ENCODE peak calls at places on chromosomes 1 and 21, in four cellular contexts. One of them, this sample, is unnamed.

GRCh38 chr1:190353538-190354101 is 124.0 kb downstream of the BRINP3 start:
- DNase-seq in NB4: no peak
- DNase-seq in choroid plexus epithelial cell: no peak
- DNase-seq in colonic mucosa: no peak
- DNase-seq in this sample: no peak

GRCh38 chr1:75426688-75427087 is 184.2 kb downstream of the SLC44A5 start:
- DNase-seq in NB4: no peak
- DNase-seq in choroid plexus epithelial cell: no peak
- DNase-seq in colonic mucosa: no peak
- DNase-seq in this sample: no peak

GRCh38 chr1:222817529-222817928 is 2.7 kb downstream of the DISP1 start:
- DNase-seq in NB4: peak
- DNase-seq in choroid plexus epithelial cell: peak
- DNase-seq in colonic mucosa: no peak
- DNase-seq in this sample: peak

GRCh38 chr1:159429074-159429861 is 2.7 kb upstream of the OR10J4 start:
- DNase-seq in NB4: no peak
- DNase-seq in choroid plexus epithelial cell: peak
- DNase-seq in colonic mucosa: no peak
- DNase-seq in this sample: peak

GRCh38 chr1:9558271-9558945 is 19.1 kb downstream of the SLC25A33 start:
- DNase-seq in NB4: no peak
- DNase-seq in choroid plexus epithelial cell: no peak
- DNase-seq in colonic mucosa: no peak
- DNase-seq in this sample: no peak

GRCh38 chr1:35929730-35930592 is 944 bp upstream of the AGO3 start:
- DNase-seq in NB4: peak
- DNase-seq in choroid plexus epithelial cell: peak
- DNase-seq in colonic mucosa: peak
- DNase-seq in this sample: peak

GRCh38 chr1:184315254-184315653 is 71.6 kb upstream of the C1orf21 start:
- DNase-seq in NB4: no peak
- DNase-seq in choroid plexus epithelial cell: peak
- DNase-seq in colonic mucosa: no peak
- DNase-seq in this sample: no peak

GRCh38 chr1:115654125-115654524 is 12.4 kb downstream of the VANGL1 start:
- DNase-seq in NB4: no peak
- DNase-seq in choroid plexus epithelial cell: no peak
- DNase-seq in colonic mucosa: no peak
- DNase-seq in this sample: peak

GRCh38 chr1:30525980-30526651 is 197.3 kb downstream of the MATN1 start:
- DNase-seq in NB4: peak
- DNase-seq in choroid plexus epithelial cell: peak
- DNase-seq in colonic mucosa: no peak
- DNase-seq in this sample: peak

GRCh38 chr1:223712184-223712855 is at the start of gene CAPN2:
- DNase-seq in NB4: peak
- DNase-seq in choroid plexus epithelial cell: peak
- DNase-seq in colonic mucosa: peak
- DNase-seq in this sample: peak

GRCh38 chr1:151352001-151352718 is 5.1 kb upstream of the RFX5 start:
- DNase-seq in NB4: no peak
- DNase-seq in choroid plexus epithelial cell: peak
- DNase-seq in colonic mucosa: no peak
- DNase-seq in this sample: peak

DNA sequence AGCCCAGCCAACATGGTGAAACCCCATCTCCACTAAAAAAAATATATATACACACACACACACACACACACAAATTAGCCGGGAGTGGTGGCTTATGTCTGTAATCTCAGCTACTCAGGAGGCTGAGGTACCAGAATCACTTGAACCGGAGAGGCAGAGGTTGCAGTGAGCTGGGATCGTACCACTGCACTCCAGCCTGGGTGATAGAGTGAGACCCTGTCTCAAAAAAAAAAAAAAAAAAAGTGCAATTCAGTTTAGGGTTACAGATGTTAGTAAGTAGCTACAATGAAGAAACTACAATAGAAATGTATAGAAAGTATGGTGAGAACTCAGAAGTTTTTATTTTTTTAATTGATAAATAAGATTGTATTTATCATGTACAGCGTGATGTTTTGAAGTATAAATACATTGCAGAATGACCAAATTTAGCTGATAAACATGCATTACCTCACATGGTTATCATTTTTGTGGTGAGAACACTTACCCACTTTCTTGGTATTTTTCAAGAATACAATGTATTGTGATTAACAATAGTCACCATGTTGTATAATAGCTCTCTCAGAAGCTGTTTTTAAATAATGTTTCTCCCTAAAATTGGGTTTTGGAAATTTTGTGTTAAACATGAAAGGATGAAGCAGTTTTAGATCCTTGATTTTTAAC is 17.9 kb downstream of the KDM1A start:
- DNase-seq in NB4: no peak
- DNase-seq in choroid plexus epithelial cell: peak
- DNase-seq in colonic mucosa: no peak
- DNase-seq in this sample: no peak
- H3K4me3 ChIP-seq in NB4: no peak
- H3K4me3 ChIP-seq in choroid plexus epithelial cell: no peak
- H3K4me3 ChIP-seq in colonic mucosa: no peak
- H3K4me3 ChIP-seq in this sample: no peak

GRCh38 chr1:200294241-200294640 is 115.6 kb downstream of the ZNF281 start:
- DNase-seq in NB4: no peak
- DNase-seq in choroid plexus epithelial cell: no peak
- DNase-seq in colonic mucosa: no peak
- DNase-seq in this sample: no peak
- H3K4me3 ChIP-seq in NB4: no peak
- H3K4me3 ChIP-seq in choroid plexus epithelial cell: no peak
- H3K4me3 ChIP-seq in colonic mucosa: no peak
- H3K4me3 ChIP-seq in this sample: no peak

DNA sequence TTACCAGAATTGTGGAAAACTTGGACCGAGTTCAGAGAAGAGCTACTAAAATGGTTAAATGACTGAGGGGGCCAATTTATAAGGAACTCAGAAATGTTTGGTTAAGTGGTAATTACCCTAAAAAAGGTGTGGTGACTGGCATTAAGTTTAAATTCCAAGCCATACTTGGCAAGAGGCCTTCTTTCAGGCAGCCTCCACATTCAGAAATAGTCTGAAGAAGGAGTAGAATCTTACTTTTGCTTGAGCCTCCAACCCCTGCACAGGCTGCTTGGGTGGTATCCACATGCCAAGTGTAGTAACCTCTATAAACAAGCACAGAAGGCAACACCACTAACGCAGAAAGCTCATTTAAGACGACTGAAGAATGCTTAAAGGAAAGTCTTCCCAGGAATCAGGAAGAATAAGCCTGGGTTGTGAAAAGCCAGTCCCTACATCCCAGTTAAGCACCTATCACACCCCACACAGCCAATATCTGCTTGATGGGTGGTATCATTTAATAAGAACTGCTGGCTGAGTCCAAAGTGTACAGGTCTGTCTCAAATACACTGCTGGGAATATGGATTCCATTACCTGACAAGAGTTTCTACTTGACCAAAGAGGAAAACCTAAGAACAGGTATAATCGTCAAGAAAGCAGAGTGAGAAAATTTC is 13.7 kb upstream of the GORAB start:
- DNase-seq in NB4: no peak
- DNase-seq in choroid plexus epithelial cell: no peak
- DNase-seq in colonic mucosa: peak
- DNase-seq in this sample: no peak
- H3K4me3 ChIP-seq in NB4: no peak
- H3K4me3 ChIP-seq in choroid plexus epithelial cell: no peak
- H3K4me3 ChIP-seq in colonic mucosa: no peak
- H3K4me3 ChIP-seq in this sample: no peak

GRCh38 chr21:41316641-41317392 is at the start of gene FAM3B:
- DNase-seq in NB4: no peak
- DNase-seq in choroid plexus epithelial cell: no peak
- DNase-seq in colonic mucosa: no peak
- DNase-seq in this sample: peak

GRCh38 chr21:41313765-41314164 is 2.8 kb upstream of the FAM3B start:
- DNase-seq in NB4: no peak
- DNase-seq in choroid plexus epithelial cell: no peak
- DNase-seq in colonic mucosa: no peak
- DNase-seq in this sample: peak

GRCh38 chr21:41317458-41317857 is 857 bp downstream of the FAM3B start:
- DNase-seq in NB4: no peak
- DNase-seq in choroid plexus epithelial cell: no peak
- DNase-seq in colonic mucosa: no peak
- DNase-seq in this sample: no peak

GRCh38 chr21:41316200-41316599 is 401 bp upstream of the FAM3B start:
- DNase-seq in NB4: no peak
- DNase-seq in choroid plexus epithelial cell: no peak
- DNase-seq in colonic mucosa: no peak
- DNase-seq in this sample: peak

DNA sequence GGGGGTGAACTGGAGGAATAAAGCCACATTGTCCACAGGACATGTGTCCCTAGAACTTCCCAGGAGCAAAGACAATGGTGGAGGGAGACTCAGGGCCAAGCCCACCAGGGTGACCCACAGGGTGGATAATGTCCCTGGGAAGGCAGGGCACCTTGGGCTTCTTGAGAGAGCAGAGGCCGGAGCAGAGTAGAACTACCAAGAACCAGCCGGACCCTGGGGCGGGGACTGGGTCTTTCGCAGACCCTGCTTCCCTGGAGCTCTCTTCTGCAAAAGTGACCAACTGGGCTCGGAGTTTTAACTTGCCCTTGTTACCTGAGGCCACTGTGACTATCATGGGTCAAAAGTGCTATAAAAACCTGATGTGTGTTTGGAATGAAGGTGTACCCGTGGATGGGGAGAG is 875 bp upstream of the FAM3B start:
- DNase-seq in NB4: no peak
- DNase-seq in choroid plexus epithelial cell: no peak
- DNase-seq in colonic mucosa: no peak
- DNase-seq in this sample: peak
- H3K4me3 ChIP-seq in NB4: no peak
- H3K4me3 ChIP-seq in choroid plexus epithelial cell: no peak
- H3K4me3 ChIP-seq in colonic mucosa: no peak
- H3K4me3 ChIP-seq in this sample: no peak

GRCh38 chr1:67673468-67674201 is 11.4 kb upstream of the GADD45A start:
- DNase-seq in NB4: no peak
- DNase-seq in choroid plexus epithelial cell: no peak
- DNase-seq in colonic mucosa: no peak
- DNase-seq in this sample: no peak

GRCh38 chr1:67676946-67677345 is 8.1 kb upstream of the GADD45A start:
- DNase-seq in NB4: no peak
- DNase-seq in choroid plexus epithelial cell: no peak
- DNase-seq in colonic mucosa: no peak
- DNase-seq in this sample: no peak

GRCh38 chr1:67675800-67676199 is 9.2 kb upstream of the GADD45A start:
- DNase-seq in NB4: no peak
- DNase-seq in choroid plexus epithelial cell: no peak
- DNase-seq in colonic mucosa: no peak
- DNase-seq in this sample: peak

GRCh38 chr1:67672260-67672803 is 12.7 kb upstream of the GADD45A start:
- DNase-seq in NB4: no peak
- DNase-seq in choroid plexus epithelial cell: no peak
- DNase-seq in colonic mucosa: no peak
- DNase-seq in this sample: no peak

GRCh38 chr1:67674260-67675011 is 10.6 kb upstream of the GADD45A start:
- DNase-seq in NB4: no peak
- DNase-seq in choroid plexus epithelial cell: no peak
- DNase-seq in colonic mucosa: no peak
- DNase-seq in this sample: no peak
- H3K4me3 ChIP-seq in NB4: no peak
- H3K4me3 ChIP-seq in choroid plexus epithelial cell: no peak
- H3K4me3 ChIP-seq in colonic mucosa: no peak
- H3K4me3 ChIP-seq in this sample: peak

DNA sequence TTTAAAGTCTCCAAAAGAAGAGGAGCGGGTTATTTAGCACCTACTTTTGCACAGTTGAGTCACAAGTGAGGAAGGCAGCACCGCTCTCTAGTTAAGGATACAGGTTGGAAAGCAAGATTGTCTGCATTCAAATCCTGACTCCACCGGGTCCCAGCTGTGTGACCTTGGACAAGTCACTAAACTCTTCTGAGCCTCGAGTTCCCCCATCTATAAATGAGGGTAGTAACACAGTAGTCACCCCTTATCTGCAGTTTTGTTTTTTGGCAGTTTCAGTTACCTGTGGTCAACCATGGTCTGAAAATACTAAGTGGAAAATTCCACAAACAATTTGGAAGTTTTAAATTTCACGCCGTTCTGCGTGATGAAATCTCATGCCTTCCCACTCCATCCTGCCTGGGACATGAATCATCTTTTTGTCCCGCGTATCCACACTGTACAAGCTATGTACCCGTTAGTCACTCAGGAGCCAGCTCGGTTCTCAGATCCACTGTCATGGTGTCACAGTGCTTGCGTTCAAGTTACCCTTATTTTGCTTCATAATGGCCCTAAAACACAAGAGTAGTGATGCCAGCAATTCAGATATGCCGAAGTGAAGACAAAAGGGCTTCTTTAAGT is 49.4 kb downstream of the CAPZB start:
- DNase-seq in NB4: no peak
- DNase-seq in choroid plexus epithelial cell: peak
- DNase-seq in colonic mucosa: no peak
- DNase-seq in this sample: no peak
- H3K4me3 ChIP-seq in NB4: no peak
- H3K4me3 ChIP-seq in choroid plexus epithelial cell: no peak
- H3K4me3 ChIP-seq in colonic mucosa: no peak
- H3K4me3 ChIP-seq in this sample: no peak

GRCh38 chr1:209790286-209791193 is 6.2 kb upstream of the C1orf74 start:
- DNase-seq in NB4: no peak
- DNase-seq in choroid plexus epithelial cell: no peak
- DNase-seq in colonic mucosa: no peak
- DNase-seq in this sample: no peak

GRCh38 chr1:209784276-209785169 is at the start of gene C1orf74:
- DNase-seq in NB4: peak
- DNase-seq in choroid plexus epithelial cell: peak
- DNase-seq in colonic mucosa: peak
- DNase-seq in this sample: peak

GRCh38 chr1:209785592-209785991 is 1.2 kb upstream of the C1orf74 start:
- DNase-seq in NB4: no peak
- DNase-seq in choroid plexus epithelial cell: no peak
- DNase-seq in colonic mucosa: no peak
- DNase-seq in this sample: no peak

GRCh38 chr1:209789245-209789644 is 4.9 kb upstream of the C1orf74 start:
- DNase-seq in NB4: no peak
- DNase-seq in choroid plexus epithelial cell: no peak
- DNase-seq in colonic mucosa: no peak
- DNase-seq in this sample: no peak

DNA sequence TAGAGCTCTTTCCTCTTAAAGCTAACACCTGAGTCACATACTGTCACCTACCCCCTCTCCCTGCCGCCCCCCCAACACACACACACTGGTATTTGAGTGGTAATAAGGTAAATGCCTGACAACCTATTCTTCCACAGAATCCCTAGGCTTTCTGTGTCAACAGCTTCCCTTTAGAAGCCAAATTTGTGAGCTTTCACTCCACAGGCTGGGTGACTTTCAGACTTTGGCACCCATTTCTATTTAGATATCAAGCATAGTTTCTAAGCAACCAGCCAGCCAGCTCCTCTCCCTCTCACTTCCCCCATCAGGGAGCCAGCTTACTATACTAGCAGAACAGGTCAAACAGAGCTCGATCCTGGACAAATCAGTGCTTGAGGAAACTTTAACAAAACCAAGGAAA is 3.2 kb upstream of the C1orf74 start:
- DNase-seq in NB4: no peak
- DNase-seq in choroid plexus epithelial cell: no peak
- DNase-seq in colonic mucosa: peak
- DNase-seq in this sample: no peak
- H3K4me3 ChIP-seq in NB4: no peak
- H3K4me3 ChIP-seq in choroid plexus epithelial cell: no peak
- H3K4me3 ChIP-seq in colonic mucosa: no peak
- H3K4me3 ChIP-seq in this sample: no peak

This sample was measured in osteoblast.